ENCODE peak calls at places on chromosomes 12 and 14, in nine cellular contexts. One of them, this sample, is unnamed.

GRCh38 chr14:88695873-88696272 is 96.9 kb downstream of the EML5 start:
- DNase-seq in fibroblast of lung: peak; percentile 60
- DNase-seq in heart right ventricle: no peak
- DNase-seq in HepG2: no peak
- DNase-seq in GM20000: no peak
- DNase-seq in B cell: no peak
- DNase-seq in AG10803: peak; percentile 25
- DNase-seq in sigmoid colon: no peak
- DNase-seq in WERI-Rb-1: no peak
- DNase-seq in this sample: no peak

GRCh38 chr12:117724545-117724944 is 244.2 kb downstream of the KSR2 start:
- DNase-seq in fibroblast of lung: peak; percentile 6
- DNase-seq in heart right ventricle: no peak
- DNase-seq in HepG2: no peak
- DNase-seq in GM20000: no peak
- DNase-seq in B cell: no peak
- DNase-seq in AG10803: peak; percentile 40
- DNase-seq in sigmoid colon: no peak
- DNase-seq in WERI-Rb-1: no peak
- DNase-seq in this sample: no peak

GRCh38 chr12:66111605-66112004 is 18.9 kb downstream of the LLPH start:
- DNase-seq in fibroblast of lung: no peak
- DNase-seq in heart right ventricle: no peak
- DNase-seq in HepG2: no peak
- DNase-seq in GM20000: no peak
- DNase-seq in B cell: no peak
- DNase-seq in AG10803: peak; percentile 57
- DNase-seq in sigmoid colon: no peak
- DNase-seq in WERI-Rb-1: no peak
- DNase-seq in this sample: peak; percentile 23

GRCh38 chr14:71165121-71165574 is 257.9 kb downstream of the PCNX1 start:
- DNase-seq in fibroblast of lung: peak; percentile 69
- DNase-seq in heart right ventricle: no peak
- DNase-seq in HepG2: no peak
- DNase-seq in GM20000: no peak
- DNase-seq in B cell: no peak
- DNase-seq in AG10803: peak; percentile 34
- DNase-seq in sigmoid colon: no peak
- DNase-seq in WERI-Rb-1: no peak
- DNase-seq in this sample: peak; percentile 48

GRCh38 chr12:57614178-57614947 is 3.1 kb downstream of the ARHGEF25 start:
- DNase-seq in fibroblast of lung: no peak
- DNase-seq in heart right ventricle: peak; percentile 75
- DNase-seq in HepG2: no peak
- DNase-seq in GM20000: peak; percentile 90
- DNase-seq in B cell: peak; percentile 80
- DNase-seq in AG10803: peak; percentile 26
- DNase-seq in sigmoid colon: peak; percentile 77
- DNase-seq in WERI-Rb-1: no peak
- DNase-seq in this sample: peak; percentile 42

GRCh38 chr12:22333186-22333745 is 1.2 kb downstream of the ST8SIA1 start:
- DNase-seq in fibroblast of lung: peak; percentile 41
- DNase-seq in heart right ventricle: no peak
- DNase-seq in HepG2: no peak
- DNase-seq in GM20000: no peak
- DNase-seq in B cell: no peak
- DNase-seq in AG10803: peak; percentile 25
- DNase-seq in sigmoid colon: no peak
- DNase-seq in WERI-Rb-1: no peak
- DNase-seq in this sample: peak; percentile 53

GRCh38 chr14:105745433-105746123 is 219.2 kb downstream of the TMEM121 start:
- DNase-seq in fibroblast of lung: no peak
- DNase-seq in heart right ventricle: no peak
- DNase-seq in HepG2: no peak
- DNase-seq in GM20000: no peak
- DNase-seq in B cell: no peak
- DNase-seq in AG10803: no peak
- DNase-seq in sigmoid colon: no peak
- DNase-seq in WERI-Rb-1: no peak
- DNase-seq in this sample: no peak

GRCh38 chr12:22900401-22900800 is 275.4 kb downstream of the ETNK1 start:
- DNase-seq in fibroblast of lung: no peak
- DNase-seq in heart right ventricle: no peak
- DNase-seq in HepG2: no peak
- DNase-seq in GM20000: no peak
- DNase-seq in B cell: no peak
- DNase-seq in AG10803: no peak
- DNase-seq in sigmoid colon: no peak
- DNase-seq in WERI-Rb-1: no peak
- DNase-seq in this sample: no peak

GRCh38 chr14:98507269-98507668 is 764.7 kb downstream of the BCL11B start:
- DNase-seq in fibroblast of lung: peak; percentile 45
- DNase-seq in heart right ventricle: no peak
- DNase-seq in HepG2: no peak
- DNase-seq in GM20000: no peak
- DNase-seq in B cell: no peak
- DNase-seq in AG10803: peak; percentile 23
- DNase-seq in sigmoid colon: no peak
- DNase-seq in WERI-Rb-1: no peak
- DNase-seq in this sample: no peak

GRCh38 chr12:45974171-45974719 is 16.1 kb downstream of the SCAF11 start:
- DNase-seq in fibroblast of lung: peak; percentile 27
- DNase-seq in heart right ventricle: no peak
- DNase-seq in HepG2: no peak
- DNase-seq in GM20000: no peak
- DNase-seq in B cell: no peak
- DNase-seq in AG10803: peak; percentile 24
- DNase-seq in sigmoid colon: no peak
- DNase-seq in WERI-Rb-1: no peak
- DNase-seq in this sample: no peak

GRCh38 chr14:22384974-22385526 is 204.0 kb downstream of the DAD1 start:
- DNase-seq in fibroblast of lung: no peak
- DNase-seq in heart right ventricle: no peak
- DNase-seq in HepG2: no peak
- DNase-seq in GM20000: no peak
- DNase-seq in B cell: no peak
- DNase-seq in AG10803: no peak
- DNase-seq in sigmoid colon: no peak
- DNase-seq in WERI-Rb-1: no peak
- DNase-seq in this sample: no peak

GRCh38 chr14:22384167-22384549 is 204.9 kb downstream of the DAD1 start:
- DNase-seq in fibroblast of lung: no peak
- DNase-seq in heart right ventricle: no peak
- DNase-seq in HepG2: no peak
- DNase-seq in GM20000: no peak
- DNase-seq in B cell: no peak
- DNase-seq in AG10803: no peak
- DNase-seq in sigmoid colon: no peak
- DNase-seq in WERI-Rb-1: no peak
- DNase-seq in this sample: no peak

GRCh38 chr14:22388669-22389625 is 200.1 kb downstream of the DAD1 start:
- DNase-seq in fibroblast of lung: peak; percentile 86
- DNase-seq in heart right ventricle: no peak
- DNase-seq in HepG2: peak; percentile 67
- DNase-seq in GM20000: no peak
- DNase-seq in B cell: no peak
- DNase-seq in AG10803: peak; percentile 49
- DNase-seq in sigmoid colon: no peak
- DNase-seq in WERI-Rb-1: no peak
- DNase-seq in this sample: peak; percentile 45

GRCh38 chr14:22387776-22388241 is 201.2 kb downstream of the DAD1 start:
- DNase-seq in fibroblast of lung: peak; percentile 46
- DNase-seq in heart right ventricle: no peak
- DNase-seq in HepG2: no peak
- DNase-seq in GM20000: no peak
- DNase-seq in B cell: no peak
- DNase-seq in AG10803: no peak
- DNase-seq in sigmoid colon: no peak
- DNase-seq in WERI-Rb-1: no peak
- DNase-seq in this sample: no peak

DNA sequence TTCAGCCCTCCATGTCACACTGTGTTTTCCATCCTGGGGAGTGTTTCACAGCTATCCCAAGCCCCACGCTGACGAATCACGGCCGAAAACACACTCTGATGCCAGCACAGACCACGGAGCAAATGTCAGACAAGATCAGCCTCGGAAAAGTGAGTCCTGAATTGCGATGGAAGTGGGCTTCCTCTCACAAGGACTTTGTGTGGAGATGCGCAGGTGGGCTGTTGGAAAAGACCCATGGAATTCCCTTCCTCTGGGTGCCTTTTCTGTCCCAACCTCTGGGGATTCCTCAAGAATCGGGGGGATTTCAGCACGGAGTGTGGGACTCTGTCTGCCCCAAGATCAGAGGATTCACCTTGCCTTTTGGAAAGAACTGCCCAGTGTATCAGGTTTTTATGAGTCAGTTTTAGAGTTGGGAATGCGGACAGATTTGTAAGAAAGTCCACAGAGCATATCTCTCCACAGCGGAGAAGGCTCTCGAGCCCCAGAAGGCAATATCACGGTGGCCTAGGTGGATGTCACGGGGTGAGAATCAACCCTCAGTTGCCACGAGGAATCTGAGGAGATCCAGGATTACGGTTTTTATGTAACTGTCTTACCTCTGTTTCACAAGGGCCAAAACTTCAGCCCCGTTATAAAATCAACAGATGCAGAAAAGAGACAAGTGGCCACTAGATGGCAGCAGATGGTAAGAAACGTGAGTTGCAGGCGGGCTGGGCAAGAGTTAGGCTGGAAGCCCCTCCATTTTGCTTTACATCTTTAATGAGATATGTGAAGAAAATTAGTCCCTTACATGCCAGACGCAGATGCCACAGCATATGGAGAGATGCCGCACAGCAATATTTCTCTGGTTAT is 201.9 kb downstream of the DAD1 start:
- DNase-seq in fibroblast of lung: peak; percentile 62
- DNase-seq in heart right ventricle: peak; percentile 80
- DNase-seq in HepG2: peak; percentile 88
- DNase-seq in GM20000: peak; percentile 63
- DNase-seq in B cell: peak; percentile 63
- DNase-seq in AG10803: peak; percentile 69
- DNase-seq in sigmoid colon: peak; percentile 85
- DNase-seq in WERI-Rb-1: peak; percentile 64
- DNase-seq in this sample: peak; percentile 85
- TF ChIP-seq CTCF in fibroblast of lung: peak; percentile 77
- TF ChIP-seq CTCF in heart right ventricle: peak; percentile 84
- TF ChIP-seq CTCF in HepG2: peak; percentile 97
- TF ChIP-seq CTCF in GM20000: peak; percentile 68
- TF ChIP-seq CTCF in B cell: peak; percentile 83
- TF ChIP-seq CTCF in AG10803: peak; percentile 83
- TF ChIP-seq CTCF in sigmoid colon: peak; percentile 73
- TF ChIP-seq CTCF in WERI-Rb-1: peak; percentile 72
- TF ChIP-seq CTCF in this sample: peak; percentile 70

DNA sequence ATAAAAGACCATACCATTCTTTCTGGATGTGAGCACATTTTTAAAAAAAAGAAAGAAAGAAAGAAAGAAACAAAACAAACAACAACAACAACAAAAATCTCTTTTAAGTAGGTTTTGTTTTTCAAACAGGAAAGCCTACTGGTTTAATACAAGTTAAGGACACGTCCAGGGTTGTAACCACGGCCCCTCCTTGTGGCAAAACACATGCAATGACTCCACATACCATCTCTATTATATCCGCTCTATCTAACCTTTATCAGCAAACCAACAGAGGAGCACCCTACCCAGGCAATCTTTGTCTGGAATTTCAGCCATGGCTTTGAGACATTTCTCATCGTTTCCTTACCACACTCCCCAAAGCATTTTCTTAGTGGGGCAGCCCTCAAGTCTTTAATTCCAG is 360.5 kb upstream of the TMPO start:
- DNase-seq in fibroblast of lung: peak; percentile 61
- DNase-seq in heart right ventricle: peak; percentile 11
- DNase-seq in HepG2: peak; percentile 9
- DNase-seq in GM20000: no peak
- DNase-seq in B cell: no peak
- DNase-seq in AG10803: no peak
- DNase-seq in sigmoid colon: no peak
- DNase-seq in WERI-Rb-1: peak; percentile 66
- DNase-seq in this sample: peak; percentile 2
- TF ChIP-seq CTCF in fibroblast of lung: no peak
- TF ChIP-seq CTCF in heart right ventricle: peak; percentile 52
- TF ChIP-seq CTCF in HepG2: peak; percentile 45
- TF ChIP-seq CTCF in GM20000: no peak
- TF ChIP-seq CTCF in B cell: no peak
- TF ChIP-seq CTCF in AG10803: no peak
- TF ChIP-seq CTCF in sigmoid colon: no peak
- TF ChIP-seq CTCF in WERI-Rb-1: peak; percentile 74
- TF ChIP-seq CTCF in this sample: no peak

GRCh38 chr14:102500190-102500661 is 9.3 kb downstream of the ANKRD9 start:
- DNase-seq in fibroblast of lung: peak; percentile 62
- DNase-seq in heart right ventricle: peak; percentile 80
- DNase-seq in HepG2: no peak
- DNase-seq in GM20000: no peak
- DNase-seq in B cell: no peak
- DNase-seq in AG10803: peak; percentile 86
- DNase-seq in sigmoid colon: peak; percentile 93
- DNase-seq in WERI-Rb-1: no peak
- DNase-seq in this sample: peak; percentile 95

GRCh38 chr14:102502571-102502970 is 7.0 kb downstream of the ANKRD9 start:
- DNase-seq in fibroblast of lung: no peak
- DNase-seq in heart right ventricle: no peak
- DNase-seq in HepG2: no peak
- DNase-seq in GM20000: no peak
- DNase-seq in B cell: no peak
- DNase-seq in AG10803: no peak
- DNase-seq in sigmoid colon: no peak
- DNase-seq in WERI-Rb-1: no peak
- DNase-seq in this sample: no peak

GRCh38 chr14:102503576-102504224 is 5.9 kb downstream of the ANKRD9 start:
- DNase-seq in fibroblast of lung: no peak
- DNase-seq in heart right ventricle: no peak
- DNase-seq in HepG2: no peak
- DNase-seq in GM20000: no peak
- DNase-seq in B cell: no peak
- DNase-seq in AG10803: no peak
- DNase-seq in sigmoid colon: no peak
- DNase-seq in WERI-Rb-1: no peak
- DNase-seq in this sample: no peak

GRCh38 chr14:102500724-102501123 is 8.9 kb downstream of the ANKRD9 start:
- DNase-seq in fibroblast of lung: no peak
- DNase-seq in heart right ventricle: no peak
- DNase-seq in HepG2: no peak
- DNase-seq in GM20000: no peak
- DNase-seq in B cell: no peak
- DNase-seq in AG10803: no peak
- DNase-seq in sigmoid colon: no peak
- DNase-seq in WERI-Rb-1: no peak
- DNase-seq in this sample: no peak

GRCh38 chr14:102501751-102502315 is 7.7 kb downstream of the ANKRD9 start:
- DNase-seq in fibroblast of lung: no peak
- DNase-seq in heart right ventricle: no peak
- DNase-seq in HepG2: no peak
- DNase-seq in GM20000: no peak
- DNase-seq in B cell: no peak
- DNase-seq in AG10803: no peak
- DNase-seq in sigmoid colon: no peak
- DNase-seq in WERI-Rb-1: no peak
- DNase-seq in this sample: no peak
- TF ChIP-seq CTCF in fibroblast of lung: no peak
- TF ChIP-seq CTCF in heart right ventricle: peak; percentile 20
- TF ChIP-seq CTCF in HepG2: peak; percentile 26
- TF ChIP-seq CTCF in GM20000: no peak
- TF ChIP-seq CTCF in B cell: no peak
- TF ChIP-seq CTCF in AG10803: no peak
- TF ChIP-seq CTCF in sigmoid colon: no peak
- TF ChIP-seq CTCF in WERI-Rb-1: peak; percentile 43
- TF ChIP-seq CTCF in this sample: no peak

GRCh38 chr12:49548822-49549648 is 10.2 kb downstream of the KCNH3 start:
- DNase-seq in fibroblast of lung: peak; percentile 28
- DNase-seq in heart right ventricle: no peak
- DNase-seq in HepG2: no peak
- DNase-seq in GM20000: peak; percentile 53
- DNase-seq in B cell: peak; percentile 82
- DNase-seq in AG10803: no peak
- DNase-seq in sigmoid colon: no peak
- DNase-seq in WERI-Rb-1: no peak
- DNase-seq in this sample: peak; percentile 21
- TF ChIP-seq CTCF in fibroblast of lung: peak; percentile 25
- TF ChIP-seq CTCF in heart right ventricle: peak; percentile 61
- TF ChIP-seq CTCF in HepG2: no peak
- TF ChIP-seq CTCF in GM20000: no peak
- TF ChIP-seq CTCF in B cell: peak; percentile 36
- TF ChIP-seq CTCF in AG10803: peak; percentile 40
- TF ChIP-seq CTCF in sigmoid colon: no peak
- TF ChIP-seq CTCF in WERI-Rb-1: no peak
- TF ChIP-seq CTCF in this sample: peak; percentile 34